ENCODE peak calls at places on chromosome 16, in five cellular contexts. C is B cell, O is progenitor cell of endocrine pancreas, A is nephron progenitor cell, Q is heart left ventricle. Z is an unnamed sample.

GRCh38 chr16:64339052-64339770 is 782.7 kb downstream of the CDH11 start:
- DNase-seq in C (no peak), O (no peak), A (no peak), Q (no peak), Z (no peak)

GRCh38 chr16:87271256-87271655 is 45.9 kb downstream of the C16orf95 start:
- DNase-seq in C (no peak), O (no peak), A (no peak), Q (no peak), Z (no peak)

GRCh38 chr16:4048481-4048880 is 67.8 kb downstream of the ADCY9 start:
- DNase-seq in C (no peak), O (no peak), A (no peak), Q (no peak), Z (no peak)

GRCh38 chr16:63981639-63982038 is 1140.2 kb downstream of the CDH11 start:
- DNase-seq in C (no peak), O (no peak), A (no peak), Q (no peak), Z (peak)

GRCh38 chr16:67391424-67392300 is 1.6 kb downstream of the TPPP3 start:
- DNase-seq in C (no peak), O (no peak), A (no peak), Q (no peak), Z (no peak)

GRCh38 chr16:82943371-82943770 is 316.6 kb downstream of the CDH13 start:
- DNase-seq in C (no peak), O (no peak), A (no peak), Q (no peak), Z (no peak)

GRCh38 chr16:87317766-87318121 is 552 bp upstream of the C16orf95 start:
- DNase-seq in C (no peak), O (no peak), A (peak), Q (peak), Z (no peak)

GRCh38 chr16:6066601-6067000 is 969.0 kb upstream of the EEF2KMT start:
- DNase-seq in C (no peak), O (no peak), A (no peak), Q (no peak), Z (peak)

GRCh38 chr16:85752511-85753420 is 1.9 kb upstream of the C16orf74 start:
- DNase-seq in C (no peak), O (no peak), A (peak), Q (no peak), Z (peak)

GRCh38 chr16:603221-603620 is 13.4 kb downstream of the RAB40C start:
- DNase-seq in C (no peak), O (no peak), A (no peak), Q (no peak), Z (no peak)

GRCh38 chr16:73065617-73066313 is 17.8 kb upstream of the ZFHX3 start:
- DNase-seq in C (no peak), O (no peak), A (no peak), Q (peak), Z (no peak)

GRCh38 chr16:17555176-17555575 is 84.4 kb upstream of the XYLT1 start:
- DNase-seq in C (no peak), O (no peak), A (no peak), Q (no peak), Z (no peak)

GRCh38 chr16:84739349-84740124 is 39.7 kb downstream of the USP10 start:
- DNase-seq in C (no peak), O (no peak), A (no peak), Q (no peak), Z (no peak)

GRCh38 chr16:7513429-7513828 is 180.8 kb downstream of the RBFOX1 start:
- DNase-seq in C (no peak), O (no peak), A (no peak), Q (no peak), Z (peak)

GRCh38 chr16:8861563-8862308 is 7.1 kb downstream of the CARHSP1 start:
- DNase-seq in C (no peak), O (no peak), A (no peak), Q (peak), Z (no peak)

GRCh38 chr16:82630219-82630618 is 3.5 kb downstream of the CDH13 start:
- DNase-seq in C (no peak), O (no peak), A (no peak), Q (no peak), Z (no peak)

GRCh38 chr16:89052824-89053724 is 40.6 kb upstream of the ACSF3 start:
- DNase-seq in C (peak), O (no peak), A (no peak), Q (no peak), Z (no peak)

GRCh38 chr16:55492756-55493380 is 13.9 kb downstream of the MMP2 start:
- DNase-seq in C (no peak), O (no peak), A (no peak), Q (no peak), Z (no peak)

GRCh38 chr16:23509763-23510153 is 536 bp downstream of the GGA2 start:
- DNase-seq in C (no peak), O (no peak), A (peak), Q (peak), Z (no peak)

GRCh38 chr16:23511731-23512130 is 1.4 kb upstream of the GGA2 start:
- DNase-seq in C (no peak), O (no peak), A (no peak), Q (no peak), Z (no peak)

GRCh38 chr16:23508589-23509440 is 1.5 kb downstream of the GGA2 start:
- DNase-seq in C (no peak), O (no peak), A (peak), Q (no peak), Z (peak)

GRCh38 chr16:23509441-23509754 is 896 bp downstream of the GGA2 start:
- DNase-seq in C (no peak), O (no peak), A (no peak), Q (no peak), Z (no peak)

DNA sequence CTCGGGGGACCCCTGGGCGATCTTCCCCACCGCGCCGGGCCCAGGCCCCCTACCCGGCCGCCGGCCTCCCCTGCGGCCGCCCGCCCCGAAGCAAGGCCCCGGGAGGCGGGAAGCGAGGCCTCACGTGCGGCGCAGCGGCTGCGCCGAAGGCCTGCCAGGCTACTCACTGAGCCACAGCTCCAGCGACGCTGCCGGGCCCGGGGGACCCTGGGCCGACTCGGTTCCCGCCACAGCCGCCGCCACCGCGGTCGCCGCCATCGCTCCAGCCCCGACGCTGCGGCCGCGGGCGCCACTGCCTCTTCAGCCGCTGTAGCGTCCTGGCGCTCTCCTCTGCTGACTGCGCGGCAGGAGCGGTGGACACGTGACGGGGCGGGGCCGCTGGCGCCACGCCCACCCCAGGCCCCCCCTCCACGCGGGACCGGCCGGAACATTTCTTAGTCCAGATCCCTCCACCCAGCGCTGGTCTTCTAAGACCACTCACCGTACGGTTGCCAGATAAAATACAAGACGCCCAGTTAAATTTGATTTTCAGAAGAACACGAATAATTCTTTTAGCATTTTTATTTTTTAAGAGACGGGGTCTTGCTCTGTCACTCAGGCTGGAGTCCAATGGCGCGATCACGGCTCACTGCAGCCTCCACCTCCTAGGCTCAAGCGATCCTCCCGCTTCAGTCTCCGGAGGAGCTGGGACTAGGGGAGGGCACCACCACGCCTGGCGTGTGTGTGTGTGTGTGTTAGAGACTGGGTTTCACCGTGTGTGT is at the start of gene GGA2:
- DNase-seq in C (peak), O (peak), A (peak), Q (peak), Z (peak)
- TF ChIP-seq CTCF in C (no peak), O (no peak), A (no peak), Q (no peak), Z (no peak)

GRCh38 chr16:77823067-77823466 is 34.7 kb downstream of the VAT1L start:
- DNase-seq in C (no peak), O (no peak), A (no peak), Q (no peak), Z (no peak)
- TF ChIP-seq CTCF in C (no peak), O (no peak), A (no peak), Q (no peak), Z (no peak)

GRCh38 chr16:1773703-1774455 is 945 bp upstream of the MRPS34 start:
- DNase-seq in C (no peak), O (no peak), A (no peak), Q (no peak), Z (no peak)
- TF ChIP-seq CTCF in C (no peak), O (peak), A (peak), Q (no peak), Z (peak)

GRCh38 chr16:28149016-28149888 is 62.5 kb downstream of the XPO6 start:
- DNase-seq in C (no peak), O (no peak), A (no peak), Q (no peak), Z (no peak)
- TF ChIP-seq CTCF in C (no peak), O (no peak), A (no peak), Q (no peak), Z (no peak)

GRCh38 chr16:19323596-19323995 is 38.1 kb downstream of the CLEC19A start:
- DNase-seq in C (no peak), O (no peak), A (no peak), Q (no peak), Z (no peak)
- TF ChIP-seq CTCF in C (no peak), O (no peak), A (no peak), Q (no peak), Z (no peak)

DNA sequence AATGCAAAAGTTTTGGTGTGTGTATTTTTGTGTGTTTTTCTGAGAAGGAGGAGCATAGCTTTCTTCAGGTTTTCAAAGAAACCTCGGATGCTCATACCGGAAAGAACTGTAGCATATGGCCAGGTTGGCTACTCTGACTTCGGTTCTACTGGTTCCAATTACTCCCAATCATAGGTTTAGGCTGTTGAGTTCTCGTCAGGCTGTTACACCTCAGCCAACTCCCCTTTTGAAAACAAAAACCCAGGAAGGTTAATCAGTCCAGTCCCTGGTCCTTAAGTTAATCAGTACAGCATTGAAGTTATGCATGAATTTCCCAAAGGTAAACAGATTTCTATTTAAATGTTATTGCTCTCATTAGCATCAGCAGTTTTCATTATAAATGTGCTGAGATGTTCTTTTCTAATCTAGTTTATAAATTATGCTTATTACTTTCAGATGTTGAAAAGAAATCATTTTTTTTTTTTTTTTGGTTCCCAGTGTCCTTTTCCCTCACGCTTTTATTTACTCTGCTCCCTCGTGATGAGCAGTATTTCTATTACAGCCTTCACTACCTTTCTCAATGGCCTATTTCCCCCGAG is 111.0 kb downstream of the NPIPB5 start:
- DNase-seq in C (no peak), O (no peak), A (no peak), Q (no peak), Z (no peak)
- TF ChIP-seq CTCF in C (no peak), O (no peak), A (no peak), Q (no peak), Z (no peak)

DNA sequence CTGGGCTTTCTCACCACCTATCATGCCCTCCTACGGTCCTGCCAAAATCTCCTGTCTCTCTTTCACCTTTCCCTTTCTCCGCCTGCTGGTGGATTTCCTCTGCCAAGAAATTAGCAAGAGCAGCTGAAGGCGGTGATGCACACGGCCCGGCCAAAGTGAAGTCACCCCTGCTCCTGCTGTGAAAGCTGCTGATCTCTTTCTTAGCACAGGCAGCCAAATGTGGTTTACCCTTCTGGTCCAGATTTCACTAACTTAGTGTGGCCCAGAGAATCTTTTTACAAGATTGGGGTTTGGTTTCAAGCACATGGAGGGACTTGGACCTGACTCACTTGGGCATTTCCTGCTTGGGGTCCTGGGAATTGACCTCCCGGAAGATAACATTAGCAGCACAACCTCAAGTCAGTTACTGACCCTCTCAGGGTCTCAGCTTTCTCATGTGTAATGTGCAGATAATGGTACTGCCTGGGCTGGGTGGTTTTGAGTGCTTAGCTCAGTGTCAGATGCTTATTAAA is 155.7 kb downstream of the SOCS1 start:
- DNase-seq in C (no peak), O (no peak), A (peak), Q (peak), Z (peak)
- TF ChIP-seq CTCF in C (no peak), O (no peak), A (no peak), Q (peak), Z (no peak)

DNA sequence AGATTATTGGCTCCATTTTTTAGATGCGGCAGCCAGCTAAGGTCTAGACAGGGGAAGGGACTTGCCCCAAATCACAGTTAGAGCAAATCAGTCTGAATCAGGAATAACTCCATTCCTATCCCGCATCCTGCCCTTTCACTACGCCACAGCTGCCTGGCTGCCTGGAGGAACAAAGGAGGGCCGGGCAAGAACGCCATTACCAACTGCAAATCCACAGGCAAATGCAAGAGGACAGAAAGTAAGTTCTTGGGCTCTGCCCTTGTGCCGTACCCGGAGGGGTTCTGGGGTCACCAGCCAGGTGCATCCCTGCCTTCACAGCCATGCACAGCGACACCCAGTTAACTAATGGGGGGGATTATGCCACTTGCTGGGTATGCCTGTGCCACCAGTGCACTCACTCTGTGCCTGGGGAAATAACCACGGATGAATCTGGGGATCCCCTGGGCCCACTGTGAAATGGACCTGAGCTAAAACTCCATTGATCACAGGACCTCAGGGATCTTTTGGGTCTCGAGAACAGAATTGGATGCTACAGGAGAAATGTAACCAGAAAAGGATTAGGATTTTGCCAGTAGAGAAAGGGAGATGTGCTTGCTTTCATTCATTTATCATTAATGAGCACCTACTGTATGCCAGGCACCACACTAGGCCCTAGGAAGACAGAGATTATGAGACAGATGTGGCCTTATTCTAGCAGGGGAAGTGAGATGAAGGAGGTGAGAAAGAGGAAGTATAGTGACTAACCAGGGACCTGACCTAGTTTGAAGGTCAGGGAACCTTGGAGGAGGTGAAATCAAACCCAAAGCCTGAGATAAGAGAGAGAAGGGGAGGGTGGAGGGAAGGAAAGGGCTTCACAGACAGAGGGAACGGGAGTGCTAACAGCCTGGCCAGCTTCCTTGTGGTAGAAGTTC is 17.7 kb downstream of the BCL7C start:
- DNase-seq in C (peak), O (no peak), A (no peak), Q (no peak), Z (peak)
- TF ChIP-seq CTCF in C (no peak), O (no peak), A (no peak), Q (no peak), Z (no peak)

Z was measured in glutamatergic neuron.